ENCODE peak calls at places on chromosomes 4 and X, in ten cellular contexts. One of them, this sample, is unnamed.
A peak's percentile ranks its signal among the peaks of the same experiment; 100 is the strongest.

GRCh38 chrX:134186362-134187121 is 50.4 kb upstream of the CCDC160 start:
- DNase-seq in tibial artery: no peak
- DNase-seq in bronchial epithelial cell: peak; percentile 14
- DNase-seq in retinal pigment epithelial cell: no peak
- DNase-seq in body of pancreas: no peak
- DNase-seq in astrocyte: no peak
- DNase-seq in BE2C: no peak
- DNase-seq in cardiac fibroblast: no peak
- DNase-seq in fibroblast of mammary gland: no peak
- DNase-seq in B cell: peak; percentile 12
- DNase-seq in this sample: no peak

GRCh38 chr4:165873298-165874071 is 448 bp downstream of the TLL1 start:
- DNase-seq in tibial artery: no peak
- DNase-seq in bronchial epithelial cell: peak; percentile 4
- DNase-seq in retinal pigment epithelial cell: no peak
- DNase-seq in body of pancreas: peak; percentile 43
- DNase-seq in astrocyte: peak; percentile 13
- DNase-seq in BE2C: peak; percentile 50
- DNase-seq in cardiac fibroblast: peak; percentile 42
- DNase-seq in fibroblast of mammary gland: peak; percentile 16
- DNase-seq in B cell: no peak
- DNase-seq in this sample: no peak

GRCh38 chr4:151021637-151022334 is 6.7 kb upstream of the LRBA start:
- DNase-seq in tibial artery: no peak
- DNase-seq in bronchial epithelial cell: no peak
- DNase-seq in retinal pigment epithelial cell: no peak
- DNase-seq in body of pancreas: no peak
- DNase-seq in astrocyte: no peak
- DNase-seq in BE2C: no peak
- DNase-seq in cardiac fibroblast: no peak
- DNase-seq in fibroblast of mammary gland: no peak
- DNase-seq in B cell: no peak
- DNase-seq in this sample: no peak

GRCh38 chrX:100263650-100264049 is 146.4 kb downstream of the PCDH19 start:
- DNase-seq in tibial artery: no peak
- DNase-seq in bronchial epithelial cell: peak; percentile 16
- DNase-seq in retinal pigment epithelial cell: no peak
- DNase-seq in body of pancreas: no peak
- DNase-seq in astrocyte: no peak
- DNase-seq in BE2C: no peak
- DNase-seq in cardiac fibroblast: no peak
- DNase-seq in fibroblast of mammary gland: peak; percentile 4
- DNase-seq in B cell: no peak
- DNase-seq in this sample: no peak

GRCh38 chr4:6199344-6199921 is 916 bp downstream of the JAKMIP1 start:
- DNase-seq in tibial artery: peak; percentile 6
- DNase-seq in bronchial epithelial cell: no peak
- DNase-seq in retinal pigment epithelial cell: no peak
- DNase-seq in body of pancreas: no peak
- DNase-seq in astrocyte: peak; percentile 10
- DNase-seq in BE2C: peak; percentile 28
- DNase-seq in cardiac fibroblast: no peak
- DNase-seq in fibroblast of mammary gland: no peak
- DNase-seq in B cell: no peak
- DNase-seq in this sample: no peak

GRCh38 chr4:12679217-12679616 is 804.9 kb downstream of the RAB28 start:
- DNase-seq in tibial artery: no peak
- DNase-seq in bronchial epithelial cell: no peak
- DNase-seq in retinal pigment epithelial cell: no peak
- DNase-seq in body of pancreas: no peak
- DNase-seq in astrocyte: no peak
- DNase-seq in BE2C: no peak
- DNase-seq in cardiac fibroblast: peak; percentile 3
- DNase-seq in fibroblast of mammary gland: peak; percentile 3
- DNase-seq in B cell: no peak
- DNase-seq in this sample: no peak

GRCh38 chr4:105093975-105094374 is 52.7 kb upstream of the TET2 start:
- DNase-seq in tibial artery: no peak
- DNase-seq in bronchial epithelial cell: peak; percentile 52
- DNase-seq in retinal pigment epithelial cell: no peak
- DNase-seq in body of pancreas: no peak
- DNase-seq in astrocyte: peak; percentile 18
- DNase-seq in BE2C: no peak
- DNase-seq in cardiac fibroblast: no peak
- DNase-seq in fibroblast of mammary gland: no peak
- DNase-seq in B cell: no peak
- DNase-seq in this sample: no peak

GRCh38 chrX:43121637-43122036 is 343.7 kb upstream of the PPP1R2C start:
- DNase-seq in tibial artery: no peak
- DNase-seq in bronchial epithelial cell: peak; percentile 11
- DNase-seq in retinal pigment epithelial cell: no peak
- DNase-seq in body of pancreas: no peak
- DNase-seq in astrocyte: no peak
- DNase-seq in BE2C: no peak
- DNase-seq in cardiac fibroblast: peak; percentile 1
- DNase-seq in fibroblast of mammary gland: peak; percentile 0
- DNase-seq in B cell: peak; percentile 17
- DNase-seq in this sample: no peak

GRCh38 chrX:153061732-153062131 is 5.5 kb downstream of the PNMA3 start:
- DNase-seq in tibial artery: no peak
- DNase-seq in bronchial epithelial cell: peak; percentile 69
- DNase-seq in retinal pigment epithelial cell: peak; percentile 9
- DNase-seq in body of pancreas: no peak
- DNase-seq in astrocyte: peak; percentile 50
- DNase-seq in BE2C: no peak
- DNase-seq in cardiac fibroblast: peak; percentile 36
- DNase-seq in fibroblast of mammary gland: peak; percentile 63
- DNase-seq in B cell: no peak
- DNase-seq in this sample: no peak

GRCh38 chr4:168830777-168831512 is 179.1 kb downstream of the CBR4 start:
- DNase-seq in tibial artery: no peak
- DNase-seq in bronchial epithelial cell: no peak
- DNase-seq in retinal pigment epithelial cell: no peak
- DNase-seq in body of pancreas: no peak
- DNase-seq in astrocyte: no peak
- DNase-seq in BE2C: no peak
- DNase-seq in cardiac fibroblast: no peak
- DNase-seq in fibroblast of mammary gland: no peak
- DNase-seq in B cell: no peak
- DNase-seq in this sample: no peak

GRCh38 chr4:67566335-67566734 is 7.8 kb downstream of the STAP1 start:
- DNase-seq in tibial artery: no peak
- DNase-seq in bronchial epithelial cell: no peak
- DNase-seq in retinal pigment epithelial cell: no peak
- DNase-seq in body of pancreas: no peak
- DNase-seq in astrocyte: no peak
- DNase-seq in BE2C: no peak
- DNase-seq in cardiac fibroblast: no peak
- DNase-seq in fibroblast of mammary gland: no peak
- DNase-seq in B cell: no peak
- DNase-seq in this sample: no peak

GRCh38 chr4:781493-782216 is 44.3 kb downstream of the CPLX1 start:
- DNase-seq in tibial artery: peak; percentile 99
- DNase-seq in bronchial epithelial cell: peak; percentile 94
- DNase-seq in retinal pigment epithelial cell: peak; percentile 92
- DNase-seq in body of pancreas: peak; percentile 99
- DNase-seq in astrocyte: peak; percentile 95
- DNase-seq in BE2C: peak; percentile 99
- DNase-seq in cardiac fibroblast: peak; percentile 100
- DNase-seq in fibroblast of mammary gland: peak; percentile 98
- DNase-seq in B cell: peak; percentile 97
- DNase-seq in this sample: peak; percentile 99

GRCh38 chr4:125283702-125284279 is 31.0 kb upstream of the FAT4 start:
- DNase-seq in tibial artery: no peak
- DNase-seq in bronchial epithelial cell: peak; percentile 56
- DNase-seq in retinal pigment epithelial cell: no peak
- DNase-seq in body of pancreas: no peak
- DNase-seq in astrocyte: peak; percentile 10
- DNase-seq in BE2C: no peak
- DNase-seq in cardiac fibroblast: peak; percentile 66
- DNase-seq in fibroblast of mammary gland: peak; percentile 53
- DNase-seq in B cell: peak; percentile 1
- DNase-seq in this sample: no peak

GRCh38 chr4:11367371-11367770 is 61.3 kb downstream of the HS3ST1 start:
- DNase-seq in tibial artery: peak; percentile 79
- DNase-seq in bronchial epithelial cell: peak; percentile 18
- DNase-seq in retinal pigment epithelial cell: no peak
- DNase-seq in body of pancreas: peak; percentile 24
- DNase-seq in astrocyte: peak; percentile 35
- DNase-seq in BE2C: no peak
- DNase-seq in cardiac fibroblast: peak; percentile 91
- DNase-seq in fibroblast of mammary gland: peak; percentile 9
- DNase-seq in B cell: no peak
- DNase-seq in this sample: no peak
- TF ChIP-seq CTCF in tibial artery: no peak
- TF ChIP-seq CTCF in bronchial epithelial cell: no peak
- TF ChIP-seq CTCF in retinal pigment epithelial cell: no peak
- TF ChIP-seq CTCF in body of pancreas: no peak
- TF ChIP-seq CTCF in astrocyte: no peak
- TF ChIP-seq CTCF in BE2C: no peak
- TF ChIP-seq CTCF in cardiac fibroblast: no peak
- TF ChIP-seq CTCF in fibroblast of mammary gland: no peak
- TF ChIP-seq CTCF in B cell: no peak
- TF ChIP-seq CTCF in this sample: no peak

GRCh38 chr4:72568959-72569718 is at the start of gene ADAMTS3:
- DNase-seq in tibial artery: peak; percentile 70
- DNase-seq in bronchial epithelial cell: peak; percentile 24
- DNase-seq in retinal pigment epithelial cell: peak; percentile 39
- DNase-seq in body of pancreas: peak; percentile 47
- DNase-seq in astrocyte: peak; percentile 65
- DNase-seq in BE2C: peak; percentile 90
- DNase-seq in cardiac fibroblast: peak; percentile 67
- DNase-seq in fibroblast of mammary gland: peak; percentile 49
- DNase-seq in B cell: no peak
- DNase-seq in this sample: no peak
- TF ChIP-seq CTCF in tibial artery: no peak
- TF ChIP-seq CTCF in bronchial epithelial cell: no peak
- TF ChIP-seq CTCF in retinal pigment epithelial cell: no peak
- TF ChIP-seq CTCF in body of pancreas: no peak
- TF ChIP-seq CTCF in astrocyte: no peak
- TF ChIP-seq CTCF in BE2C: peak; percentile 6
- TF ChIP-seq CTCF in cardiac fibroblast: no peak
- TF ChIP-seq CTCF in fibroblast of mammary gland: no peak
- TF ChIP-seq CTCF in B cell: no peak
- TF ChIP-seq CTCF in this sample: no peak

DNA sequence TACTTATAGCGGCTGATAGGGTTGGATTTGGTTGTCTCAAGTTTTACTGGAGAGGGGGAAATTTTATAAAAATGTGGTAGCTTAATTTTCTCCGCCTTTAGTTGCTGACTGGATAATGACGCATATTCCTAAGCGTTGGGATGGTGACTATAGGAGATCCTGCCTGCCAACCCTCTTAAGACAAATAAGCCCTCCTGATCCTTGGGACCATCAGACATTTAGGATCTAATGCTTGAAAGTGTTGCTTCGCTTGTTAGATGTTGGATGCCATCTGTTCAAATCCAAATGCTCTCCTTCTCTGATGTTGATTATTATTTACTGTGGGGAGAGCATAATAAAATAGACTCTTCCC is 2.2 kb downstream of the RAPGEF2 start:
- DNase-seq in tibial artery: no peak
- DNase-seq in bronchial epithelial cell: peak; percentile 74
- DNase-seq in retinal pigment epithelial cell: peak; percentile 20
- DNase-seq in body of pancreas: no peak
- DNase-seq in astrocyte: peak; percentile 68
- DNase-seq in BE2C: no peak
- DNase-seq in cardiac fibroblast: peak; percentile 39
- DNase-seq in fibroblast of mammary gland: peak; percentile 72
- DNase-seq in B cell: no peak
- DNase-seq in this sample: no peak
- TF ChIP-seq CTCF in tibial artery: no peak
- TF ChIP-seq CTCF in bronchial epithelial cell: no peak
- TF ChIP-seq CTCF in retinal pigment epithelial cell: no peak
- TF ChIP-seq CTCF in body of pancreas: no peak
- TF ChIP-seq CTCF in astrocyte: no peak
- TF ChIP-seq CTCF in BE2C: no peak
- TF ChIP-seq CTCF in cardiac fibroblast: no peak
- TF ChIP-seq CTCF in fibroblast of mammary gland: no peak
- TF ChIP-seq CTCF in B cell: no peak
- TF ChIP-seq CTCF in this sample: no peak

GRCh38 chr4:40238700-40239548 is 42.1 kb downstream of the RHOH start:
- DNase-seq in tibial artery: no peak
- DNase-seq in bronchial epithelial cell: no peak
- DNase-seq in retinal pigment epithelial cell: no peak
- DNase-seq in body of pancreas: no peak
- DNase-seq in astrocyte: no peak
- DNase-seq in BE2C: peak; percentile 70
- DNase-seq in cardiac fibroblast: no peak
- DNase-seq in fibroblast of mammary gland: no peak
- DNase-seq in B cell: no peak
- DNase-seq in this sample: no peak

GRCh38 chr4:40243390-40243948 is 46.6 kb downstream of the RHOH start:
- DNase-seq in tibial artery: no peak
- DNase-seq in bronchial epithelial cell: no peak
- DNase-seq in retinal pigment epithelial cell: no peak
- DNase-seq in body of pancreas: no peak
- DNase-seq in astrocyte: no peak
- DNase-seq in BE2C: no peak
- DNase-seq in cardiac fibroblast: no peak
- DNase-seq in fibroblast of mammary gland: no peak
- DNase-seq in B cell: no peak
- DNase-seq in this sample: no peak

GRCh38 chr4:40240040-40240653 is 43.3 kb downstream of the RHOH start:
- DNase-seq in tibial artery: no peak
- DNase-seq in bronchial epithelial cell: no peak
- DNase-seq in retinal pigment epithelial cell: no peak
- DNase-seq in body of pancreas: no peak
- DNase-seq in astrocyte: no peak
- DNase-seq in BE2C: no peak
- DNase-seq in cardiac fibroblast: no peak
- DNase-seq in fibroblast of mammary gland: no peak
- DNase-seq in B cell: no peak
- DNase-seq in this sample: no peak

GRCh38 chr4:40241026-40241425 is 44.2 kb downstream of the RHOH start:
- DNase-seq in tibial artery: no peak
- DNase-seq in bronchial epithelial cell: no peak
- DNase-seq in retinal pigment epithelial cell: no peak
- DNase-seq in body of pancreas: no peak
- DNase-seq in astrocyte: no peak
- DNase-seq in BE2C: no peak
- DNase-seq in cardiac fibroblast: no peak
- DNase-seq in fibroblast of mammary gland: no peak
- DNase-seq in B cell: no peak
- DNase-seq in this sample: no peak

DNA sequence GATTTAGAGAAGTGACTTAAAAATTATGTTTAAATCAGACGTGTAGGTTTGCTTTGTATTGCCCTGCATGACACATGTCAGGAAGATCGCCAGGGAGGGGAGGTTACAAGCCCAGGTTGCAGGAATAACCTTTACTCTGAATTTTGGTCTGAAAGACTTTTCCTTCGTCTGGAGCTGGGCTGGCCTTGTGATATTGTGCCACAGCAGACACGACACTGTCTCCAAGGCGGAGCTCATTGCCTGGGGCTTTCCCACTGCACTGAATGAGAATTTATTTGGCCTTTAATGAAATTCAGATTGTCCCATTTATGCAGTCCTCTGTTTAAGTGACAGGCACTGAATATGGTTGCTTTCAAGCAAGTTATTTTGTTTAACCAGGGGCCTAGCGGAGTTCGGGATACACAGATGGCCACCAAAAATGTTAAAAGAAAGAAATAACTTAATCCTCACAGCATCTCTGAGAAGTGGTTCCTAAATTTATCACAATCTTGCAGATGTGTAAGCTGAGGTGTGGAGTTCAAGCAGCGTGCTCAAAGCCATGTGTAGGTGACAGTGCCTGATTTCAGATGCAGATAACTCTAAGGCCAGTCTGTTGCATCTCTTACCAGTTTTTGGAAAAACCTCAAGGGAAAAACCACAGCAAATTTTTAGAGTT is 45.2 kb downstream of the RHOH start:
- DNase-seq in tibial artery: no peak
- DNase-seq in bronchial epithelial cell: no peak
- DNase-seq in retinal pigment epithelial cell: no peak
- DNase-seq in body of pancreas: no peak
- DNase-seq in astrocyte: peak; percentile 14
- DNase-seq in BE2C: no peak
- DNase-seq in cardiac fibroblast: no peak
- DNase-seq in fibroblast of mammary gland: no peak
- DNase-seq in B cell: no peak
- DNase-seq in this sample: no peak
- TF ChIP-seq CTCF in tibial artery: no peak
- TF ChIP-seq CTCF in bronchial epithelial cell: no peak
- TF ChIP-seq CTCF in retinal pigment epithelial cell: no peak
- TF ChIP-seq CTCF in body of pancreas: no peak
- TF ChIP-seq CTCF in astrocyte: no peak
- TF ChIP-seq CTCF in BE2C: no peak
- TF ChIP-seq CTCF in cardiac fibroblast: no peak
- TF ChIP-seq CTCF in fibroblast of mammary gland: no peak
- TF ChIP-seq CTCF in B cell: no peak
- TF ChIP-seq CTCF in this sample: no peak

This sample was measured in natural killer cell.